ENCODE peak calls at places on chromosomes 11 and 22, in seven cellular contexts. One of them, this sample, is unnamed.

GRCh38 chr22:17906978-17907730 is 117.2 kb downstream of the MICAL3 start:
- DNase-seq in HCT116: no peak
- DNase-seq in SK-N-SH: no peak
- DNase-seq in H1: no peak
- DNase-seq in K562: no peak
- DNase-seq in HepG2: no peak
- DNase-seq in GM12878: no peak
- DNase-seq in this sample: no peak

GRCh38 chr11:47241740-47242400 is 6.7 kb downstream of the ACP2 start:
- DNase-seq in HCT116: no peak
- DNase-seq in SK-N-SH: peak
- DNase-seq in H1: no peak
- DNase-seq in K562: no peak
- DNase-seq in HepG2: no peak
- DNase-seq in GM12878: no peak
- DNase-seq in this sample: no peak

GRCh38 chr11:118918686-118919280 is 6.9 kb downstream of the BCL9L start:
- DNase-seq in HCT116: no peak
- DNase-seq in SK-N-SH: no peak
- DNase-seq in H1: no peak
- DNase-seq in K562: no peak
- DNase-seq in HepG2: no peak
- DNase-seq in GM12878: no peak
- DNase-seq in this sample: peak

GRCh38 chr11:28767574-28767973 is 659.4 kb downstream of the METTL15 start:
- DNase-seq in HCT116: no peak
- DNase-seq in SK-N-SH: no peak
- DNase-seq in H1: no peak
- DNase-seq in K562: no peak
- DNase-seq in HepG2: no peak
- DNase-seq in GM12878: no peak
- DNase-seq in this sample: no peak

GRCh38 chr11:28461338-28461737 is 353.1 kb downstream of the METTL15 start:
- DNase-seq in HCT116: no peak
- DNase-seq in SK-N-SH: no peak
- DNase-seq in H1: no peak
- DNase-seq in K562: no peak
- DNase-seq in HepG2: no peak
- DNase-seq in GM12878: no peak
- DNase-seq in this sample: no peak

GRCh38 chr11:132278801-132279574 is 908.6 kb downstream of the NTM start:
- DNase-seq in HCT116: no peak
- DNase-seq in SK-N-SH: no peak
- DNase-seq in H1: no peak
- DNase-seq in K562: no peak
- DNase-seq in HepG2: no peak
- DNase-seq in GM12878: peak
- DNase-seq in this sample: no peak

GRCh38 chr11:45677811-45678515 is 12.5 kb upstream of the CHST1 start:
- DNase-seq in HCT116: no peak
- DNase-seq in SK-N-SH: no peak
- DNase-seq in H1: no peak
- DNase-seq in K562: no peak
- DNase-seq in HepG2: no peak
- DNase-seq in GM12878: no peak
- DNase-seq in this sample: no peak

GRCh38 chr11:748007-748359 is 719 bp downstream of the TALDO1 start:
- DNase-seq in HCT116: no peak
- DNase-seq in SK-N-SH: peak
- DNase-seq in H1: no peak
- DNase-seq in K562: no peak
- DNase-seq in HepG2: no peak
- DNase-seq in GM12878: no peak
- DNase-seq in this sample: no peak

GRCh38 chr11:128549256-128549944 is 38.0 kb downstream of the ETS1 start:
- DNase-seq in HCT116: no peak
- DNase-seq in SK-N-SH: no peak
- DNase-seq in H1: no peak
- DNase-seq in K562: no peak
- DNase-seq in HepG2: no peak
- DNase-seq in GM12878: no peak
- DNase-seq in this sample: no peak

DNA sequence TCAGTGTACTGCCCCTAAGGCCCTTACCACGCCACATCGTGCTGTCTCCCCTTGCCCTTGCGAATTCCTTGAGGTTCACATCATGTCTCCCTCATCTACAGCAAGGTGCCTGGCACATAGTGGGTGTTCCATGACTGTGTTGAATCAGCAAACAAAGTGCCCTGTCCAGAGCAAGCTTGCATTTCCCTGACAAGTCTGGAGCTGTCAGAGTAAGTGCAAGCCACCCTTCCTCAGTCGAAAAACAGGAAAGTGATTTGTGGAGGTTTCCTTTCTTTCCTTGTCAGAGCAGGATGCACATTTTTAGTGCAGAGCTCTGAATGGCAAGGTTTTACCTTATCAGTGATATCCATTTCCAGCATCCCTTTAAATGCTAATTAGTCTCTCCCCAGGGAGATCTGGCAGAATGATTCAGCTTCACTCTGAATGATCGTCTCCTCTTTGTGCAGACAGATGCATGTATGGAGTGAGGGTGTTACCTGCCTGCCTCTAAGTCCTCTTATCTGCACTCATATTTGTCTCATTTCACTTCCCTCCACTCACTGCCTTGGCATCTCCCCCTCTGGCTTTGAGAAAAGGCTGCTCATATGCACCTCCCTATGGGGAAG is 331.2 kb downstream of the TMEM135 start:
- DNase-seq in HCT116: no peak
- DNase-seq in SK-N-SH: no peak
- DNase-seq in H1: peak
- DNase-seq in K562: no peak
- DNase-seq in HepG2: no peak
- DNase-seq in GM12878: no peak
- DNase-seq in this sample: no peak
- TF ChIP-seq JUND in HCT116: no peak
- TF ChIP-seq JUND in SK-N-SH: no peak
- TF ChIP-seq JUND in H1: no peak
- TF ChIP-seq JUND in K562: no peak
- TF ChIP-seq JUND in HepG2: no peak
- TF ChIP-seq JUND in GM12878: no peak
- TF ChIP-seq JUND in this sample: no peak

DNA sequence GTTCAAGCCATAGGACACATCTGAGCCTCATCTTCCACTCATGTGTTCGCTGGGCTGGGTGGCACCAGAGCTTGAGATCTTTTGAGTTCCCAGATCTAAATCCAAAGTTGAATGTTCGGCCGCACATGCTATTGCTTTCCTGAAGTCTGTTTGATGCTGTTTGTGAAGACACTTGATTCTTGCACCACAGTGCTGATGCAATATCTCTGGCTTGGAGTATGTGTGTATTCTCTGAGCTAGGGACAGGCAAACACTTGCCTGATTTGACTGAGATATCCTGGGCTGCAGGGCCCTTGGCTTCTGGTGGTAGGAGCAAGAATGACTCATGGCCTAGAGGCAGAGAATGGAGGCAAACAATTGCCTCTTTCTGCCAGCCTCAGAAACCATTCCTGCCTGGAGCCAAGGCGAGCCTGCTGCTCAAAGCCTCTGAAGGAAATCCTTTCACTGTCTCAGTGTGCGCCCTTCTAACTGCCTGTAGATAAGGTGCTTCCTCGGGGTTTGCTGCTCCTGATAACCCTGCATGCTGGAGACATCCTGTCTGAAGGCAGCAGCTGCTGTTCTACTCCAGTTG is 73.0 kb downstream of the CYB5R2 start:
- DNase-seq in HCT116: peak
- DNase-seq in SK-N-SH: no peak
- DNase-seq in H1: no peak
- DNase-seq in K562: no peak
- DNase-seq in HepG2: peak
- DNase-seq in GM12878: no peak
- DNase-seq in this sample: peak
- TF ChIP-seq JUND in HCT116: no peak
- TF ChIP-seq JUND in SK-N-SH: no peak
- TF ChIP-seq JUND in H1: no peak
- TF ChIP-seq JUND in K562: peak
- TF ChIP-seq JUND in HepG2: peak
- TF ChIP-seq JUND in GM12878: no peak
- TF ChIP-seq JUND in this sample: peak

DNA sequence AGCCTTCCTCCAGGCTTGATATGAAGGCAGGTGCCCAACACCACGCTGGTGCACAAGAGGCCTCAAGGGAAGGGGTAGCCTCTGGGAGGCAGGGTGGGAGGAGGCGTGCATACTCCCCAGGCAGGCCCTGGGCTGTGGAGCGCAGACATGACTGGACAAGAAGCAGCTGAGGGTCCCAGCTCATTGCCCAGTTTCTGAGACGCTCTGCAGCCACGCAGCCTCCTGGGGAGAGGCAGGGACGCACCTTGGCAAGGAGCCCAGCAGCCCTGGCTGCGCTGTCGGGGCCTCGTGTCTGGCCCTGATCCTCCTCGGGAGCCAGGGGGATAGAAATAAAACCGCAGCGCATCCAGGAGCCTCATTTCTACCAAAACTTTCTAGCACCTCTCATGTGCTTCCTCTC is 2.1 kb upstream of the NFAM1 start:
- DNase-seq in HCT116: no peak
- DNase-seq in SK-N-SH: peak
- DNase-seq in H1: no peak
- DNase-seq in K562: no peak
- DNase-seq in HepG2: no peak
- DNase-seq in GM12878: no peak
- DNase-seq in this sample: no peak
- TF ChIP-seq JUND in HCT116: no peak
- TF ChIP-seq JUND in SK-N-SH: no peak
- TF ChIP-seq JUND in H1: no peak
- TF ChIP-seq JUND in K562: no peak
- TF ChIP-seq JUND in HepG2: no peak
- TF ChIP-seq JUND in GM12878: no peak
- TF ChIP-seq JUND in this sample: no peak

GRCh38 chr11:112794321-112794720 is 166.9 kb upstream of the NCAM1 start:
- DNase-seq in HCT116: no peak
- DNase-seq in SK-N-SH: no peak
- DNase-seq in H1: no peak
- DNase-seq in K562: no peak
- DNase-seq in HepG2: no peak
- DNase-seq in GM12878: no peak
- DNase-seq in this sample: no peak

GRCh38 chr11:112789481-112789880 is 171.7 kb upstream of the NCAM1 start:
- DNase-seq in HCT116: no peak
- DNase-seq in SK-N-SH: no peak
- DNase-seq in H1: no peak
- DNase-seq in K562: no peak
- DNase-seq in HepG2: no peak
- DNase-seq in GM12878: no peak
- DNase-seq in this sample: no peak

GRCh38 chr11:112786886-112787530 is 174.2 kb upstream of the NCAM1 start:
- DNase-seq in HCT116: no peak
- DNase-seq in SK-N-SH: no peak
- DNase-seq in H1: no peak
- DNase-seq in K562: no peak
- DNase-seq in HepG2: no peak
- DNase-seq in GM12878: no peak
- DNase-seq in this sample: no peak

GRCh38 chr11:112793416-112793815 is 167.8 kb upstream of the NCAM1 start:
- DNase-seq in HCT116: no peak
- DNase-seq in SK-N-SH: no peak
- DNase-seq in H1: no peak
- DNase-seq in K562: no peak
- DNase-seq in HepG2: no peak
- DNase-seq in GM12878: no peak
- DNase-seq in this sample: no peak

GRCh38 chr11:112790286-112790685 is 170.9 kb upstream of the NCAM1 start:
- DNase-seq in HCT116: no peak
- DNase-seq in SK-N-SH: no peak
- DNase-seq in H1: no peak
- DNase-seq in K562: no peak
- DNase-seq in HepG2: no peak
- DNase-seq in GM12878: no peak
- DNase-seq in this sample: no peak
- TF ChIP-seq JUND in HCT116: no peak
- TF ChIP-seq JUND in SK-N-SH: no peak
- TF ChIP-seq JUND in H1: no peak
- TF ChIP-seq JUND in K562: no peak
- TF ChIP-seq JUND in HepG2: no peak
- TF ChIP-seq JUND in GM12878: no peak
- TF ChIP-seq JUND in this sample: no peak

DNA sequence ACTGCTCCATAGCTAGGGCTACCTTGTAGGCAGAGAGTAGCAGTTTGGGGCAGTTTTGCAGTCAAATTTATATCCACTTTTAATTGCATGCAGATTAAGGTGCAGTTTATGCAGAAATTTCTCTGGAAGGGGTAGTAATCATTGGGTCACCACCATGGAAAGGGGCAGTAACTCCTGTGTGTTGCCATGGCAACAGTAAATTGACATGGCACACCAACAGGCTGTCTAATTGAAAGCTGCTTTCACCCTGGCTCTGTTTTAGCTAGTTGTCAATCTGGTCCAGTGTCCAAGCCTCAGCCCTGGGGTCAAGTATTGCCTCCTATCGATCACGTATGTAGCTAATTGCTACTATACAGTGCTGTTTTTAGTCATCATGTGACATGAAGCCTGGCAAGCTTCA is 786.1 kb upstream of the CNTN5 start:
- DNase-seq in HCT116: no peak
- DNase-seq in SK-N-SH: no peak
- DNase-seq in H1: no peak
- DNase-seq in K562: no peak
- DNase-seq in HepG2: no peak
- DNase-seq in GM12878: no peak
- DNase-seq in this sample: no peak
- TF ChIP-seq JUND in HCT116: no peak
- TF ChIP-seq JUND in SK-N-SH: no peak
- TF ChIP-seq JUND in H1: no peak
- TF ChIP-seq JUND in K562: no peak
- TF ChIP-seq JUND in HepG2: no peak
- TF ChIP-seq JUND in GM12878: no peak
- TF ChIP-seq JUND in this sample: no peak

DNA sequence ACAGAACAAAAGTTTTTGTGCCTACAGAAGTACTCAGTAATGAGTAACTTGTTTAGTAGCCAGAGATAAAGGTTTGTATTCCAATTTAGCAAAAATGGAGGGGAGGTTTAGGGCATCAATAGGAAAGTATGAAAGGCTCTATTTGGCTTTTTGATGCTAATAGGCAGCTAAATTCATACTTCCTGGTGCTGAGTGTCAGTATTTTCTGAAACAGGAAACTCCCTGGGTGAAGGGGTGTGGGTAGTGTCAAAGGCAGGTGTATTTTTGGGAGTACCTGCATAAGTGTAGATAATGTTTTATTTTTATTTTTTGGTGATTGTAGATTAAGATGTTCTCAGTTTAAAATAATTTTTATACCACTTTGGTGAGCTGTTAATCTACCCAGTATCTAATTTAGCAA is 29.3 kb upstream of the MMP7 start:
- DNase-seq in HCT116: no peak
- DNase-seq in SK-N-SH: no peak
- DNase-seq in H1: no peak
- DNase-seq in K562: no peak
- DNase-seq in HepG2: no peak
- DNase-seq in GM12878: no peak
- DNase-seq in this sample: no peak
- TF ChIP-seq JUND in HCT116: no peak
- TF ChIP-seq JUND in SK-N-SH: no peak
- TF ChIP-seq JUND in H1: no peak
- TF ChIP-seq JUND in K562: no peak
- TF ChIP-seq JUND in HepG2: no peak
- TF ChIP-seq JUND in GM12878: no peak
- TF ChIP-seq JUND in this sample: no peak